ENCODE peak calls at places on chromosomes 4 and X, in five cellular contexts. E is iPS DF 6.9; B is HAP-1; A is nephron progenitor cell; V is naive thymus-derived CD8-positive, alpha-beta T cell. D is an unnamed sample.

GRCh38 chrX:39819921-39820849 is 277.6 kb downstream of the BCOR start:
- DNase-seq in E (no peak), B (no peak), A (peak), V (no peak), D (peak)

GRCh38 chr4:2472187-2472586 is 3.3 kb downstream of the RNF4 start:
- DNase-seq in E (no peak), B (no peak), A (no peak), V (no peak), D (no peak)

GRCh38 chr4:189090174-189090814 is 850.4 kb upstream of the FRG1 start:
- DNase-seq in E (peak), B (peak), A (peak), V (no peak), D (no peak)

GRCh38 chr4:127370495-127371069 is 262.2 kb upstream of the INTU start:
- DNase-seq in E (no peak), B (no peak), A (no peak), V (no peak), D (no peak)

GRCh38 chr4:3849140-3849539 is 83.0 kb downstream of the ADRA2C start:
- DNase-seq in E (no peak), B (no peak), A (no peak), V (no peak), D (no peak)

GRCh38 chr4:1513936-1514483 is 107.8 kb upstream of the NKX1-1 start:
- DNase-seq in E (no peak), B (no peak), A (no peak), V (no peak), D (no peak)

GRCh38 chr4:41132055-41132683 is 82.2 kb downstream of the APBB2 start:
- DNase-seq in E (no peak), B (no peak), A (no peak), V (no peak), D (no peak)

GRCh38 chr4:24067781-24068193 is 177.9 kb upstream of the PPARGC1A start:
- DNase-seq in E (no peak), B (no peak), A (no peak), V (no peak), D (no peak)

GRCh38 chr4:2939383-2940243 is 23.6 kb downstream of the NOP14 start:
- DNase-seq in E (no peak), B (no peak), A (no peak), V (no peak), D (peak)

GRCh38 chr4:2255501-2256155 is 6.3 kb downstream of the MXD4 start:
- DNase-seq in E (no peak), B (no peak), A (no peak), V (no peak), D (no peak)

GRCh38 chr4:3452376-3452775 is 10.6 kb downstream of the HGFAC start:
- DNase-seq in E (no peak), B (no peak), A (no peak), V (no peak), D (no peak)

GRCh38 chrX:2690856-2691542 is at the start of gene CD99:
- DNase-seq in E (peak), B (peak), A (peak), V (peak), D (peak)

GRCh38 chrX:11407331-11408110 is 114.3 kb downstream of the AMELX start:
- DNase-seq in E (no peak), B (no peak), A (no peak), V (no peak), D (peak)

GRCh38 chr4:112908511-112908910 is 140.9 kb upstream of the ANK2 start:
- DNase-seq in E (no peak), B (no peak), A (no peak), V (no peak), D (no peak)

GRCh38 chr4:98659741-98660507 is 1.5 kb upstream of the TSPAN5 start:
- DNase-seq in E (no peak), B (no peak), A (no peak), V (no peak), D (no peak)

D was measured in GM12865.